ENCODE peak calls at places on chromosome 4, in five cellular contexts. One of them, this sample, is unnamed. For H3K4me1, the result is how much of the 10 kb centered on the place peaks cover.

GRCh38 chr4:38857354-38858096 is 908 bp upstream of the TLR6 start:
- DNase-seq in left ventricle myocardium inferior: peak
- DNase-seq in HCT116: peak
- DNase-seq in A549: peak
- DNase-seq in aorta: peak
- DNase-seq in this sample: no peak

GRCh38 chr4:81214518-81215218 is 354 bp downstream of the PRKG2 start:
- DNase-seq in left ventricle myocardium inferior: no peak
- DNase-seq in HCT116: no peak
- DNase-seq in A549: no peak
- DNase-seq in aorta: no peak
- DNase-seq in this sample: no peak

GRCh38 chr4:11503166-11503565 is 74.5 kb upstream of the HS3ST1 start:
- DNase-seq in left ventricle myocardium inferior: peak
- DNase-seq in HCT116: no peak
- DNase-seq in A549: no peak
- DNase-seq in aorta: no peak
- DNase-seq in this sample: peak

GRCh38 chr4:6391186-6391851 is 81.1 kb downstream of the PPP2R2C start:
- DNase-seq in left ventricle myocardium inferior: no peak
- DNase-seq in HCT116: no peak
- DNase-seq in A549: no peak
- DNase-seq in aorta: no peak
- DNase-seq in this sample: no peak

GRCh38 chr4:118898684-118899138 is 10.1 kb downstream of the SYNPO2 start:
- DNase-seq in left ventricle myocardium inferior: peak
- DNase-seq in HCT116: no peak
- DNase-seq in A549: no peak
- DNase-seq in aorta: no peak
- DNase-seq in this sample: peak

GRCh38 chr4:7034262-7035081 is 8.7 kb upstream of the TADA2B start:
- DNase-seq in left ventricle myocardium inferior: no peak
- DNase-seq in HCT116: no peak
- DNase-seq in A549: peak
- DNase-seq in aorta: peak
- DNase-seq in this sample: no peak

GRCh38 chr4:8176547-8177399 is 18.2 kb upstream of the ABLIM2 start:
- DNase-seq in left ventricle myocardium inferior: no peak
- DNase-seq in HCT116: peak
- DNase-seq in A549: peak
- DNase-seq in aorta: peak
- DNase-seq in this sample: no peak

GRCh38 chr4:113845138-113845537 is 83.6 kb upstream of the CAMK2D start:
- DNase-seq in left ventricle myocardium inferior: no peak
- DNase-seq in HCT116: no peak
- DNase-seq in A549: no peak
- DNase-seq in aorta: no peak
- DNase-seq in this sample: no peak

GRCh38 chr4:155762351-155762750 is 3.5 kb downstream of the GUCY1B1 start:
- DNase-seq in left ventricle myocardium inferior: no peak
- DNase-seq in HCT116: no peak
- DNase-seq in A549: no peak
- DNase-seq in aorta: no peak
- DNase-seq in this sample: no peak

GRCh38 chr4:186553717-186554116 is 1.6 kb downstream of the MTNR1A start:
- DNase-seq in left ventricle myocardium inferior: no peak
- DNase-seq in HCT116: no peak
- DNase-seq in A549: no peak
- DNase-seq in aorta: no peak
- DNase-seq in this sample: no peak

GRCh38 chr4:76341063-76341462 is 34.5 kb downstream of the STBD1 start:
- DNase-seq in left ventricle myocardium inferior: no peak
- DNase-seq in HCT116: no peak
- DNase-seq in A549: no peak
- DNase-seq in aorta: no peak
- DNase-seq in this sample: no peak

GRCh38 chr4:3250956-3251690 is 2.2 kb downstream of the MSANTD1 start:
- DNase-seq in left ventricle myocardium inferior: peak
- DNase-seq in HCT116: no peak
- DNase-seq in A549: no peak
- DNase-seq in aorta: peak
- DNase-seq in this sample: peak

GRCh38 chr4:84401669-84402068 is 97.4 kb downstream of the NKX6-1 start:
- DNase-seq in left ventricle myocardium inferior: no peak
- DNase-seq in HCT116: peak
- DNase-seq in A549: no peak
- DNase-seq in aorta: no peak
- DNase-seq in this sample: no peak

GRCh38 chr4:100188829-100189228 is 1.4 kb downstream of the DDIT4L start:
- DNase-seq in left ventricle myocardium inferior: no peak
- DNase-seq in HCT116: no peak
- DNase-seq in A549: no peak
- DNase-seq in aorta: no peak
- DNase-seq in this sample: no peak

GRCh38 chr4:15963568-15963967 is 593 bp upstream of the FGFBP2 start:
- DNase-seq in left ventricle myocardium inferior: no peak
- DNase-seq in HCT116: no peak
- DNase-seq in A549: no peak
- DNase-seq in aorta: no peak
- DNase-seq in this sample: no peak

GRCh38 chr4:10577018-10577417 is 107.5 kb downstream of the CLNK start:
- DNase-seq in left ventricle myocardium inferior: no peak
- DNase-seq in HCT116: no peak
- DNase-seq in A549: no peak
- DNase-seq in aorta: no peak
- DNase-seq in this sample: no peak

GRCh38 chr4:145154573-145154972 is 25.8 kb downstream of the OTUD4 start:
- DNase-seq in left ventricle myocardium inferior: no peak
- DNase-seq in HCT116: no peak
- DNase-seq in A549: peak
- DNase-seq in aorta: no peak
- DNase-seq in this sample: no peak

GRCh38 chr4:80201326-80202151 is 4.2 kb downstream of the PRDM8 start:
- DNase-seq in left ventricle myocardium inferior: peak
- DNase-seq in HCT116: no peak
- DNase-seq in A549: no peak
- DNase-seq in aorta: peak
- DNase-seq in this sample: peak

GRCh38 chr4:1417522-1418390 is 11.5 kb upstream of the NKX1-1 start:
- DNase-seq in left ventricle myocardium inferior: no peak
- DNase-seq in HCT116: no peak
- DNase-seq in A549: no peak
- DNase-seq in aorta: no peak
- DNase-seq in this sample: peak

GRCh38 chr4:128484896-128485295 is 197.3 kb upstream of the PGRMC2 start:
- DNase-seq in left ventricle myocardium inferior: no peak
- DNase-seq in HCT116: no peak
- DNase-seq in A549: no peak
- DNase-seq in aorta: no peak
- DNase-seq in this sample: no peak

GRCh38 chr4:44661940-44662622 is 10.7 kb upstream of the YIPF7 start:
- DNase-seq in left ventricle myocardium inferior: no peak
- DNase-seq in HCT116: no peak
- DNase-seq in A549: no peak
- DNase-seq in aorta: no peak
- DNase-seq in this sample: no peak

GRCh38 chr4:98679738-98680137 is 21.3 kb upstream of the TSPAN5 start:
- DNase-seq in left ventricle myocardium inferior: no peak
- DNase-seq in HCT116: no peak
- DNase-seq in A549: no peak
- DNase-seq in aorta: no peak
- DNase-seq in this sample: no peak

GRCh38 chr4:48167538-48168263 is 33.7 kb upstream of the TXK start:
- DNase-seq in left ventricle myocardium inferior: no peak
- DNase-seq in HCT116: no peak
- DNase-seq in A549: no peak
- DNase-seq in aorta: no peak
- DNase-seq in this sample: no peak

GRCh38 chr4:41067369-41067768 is 147.0 kb downstream of the APBB2 start:
- DNase-seq in left ventricle myocardium inferior: no peak
- DNase-seq in HCT116: no peak
- DNase-seq in A549: no peak
- DNase-seq in aorta: no peak
- DNase-seq in this sample: no peak

GRCh38 chr4:151934766-151935165 is 174.0 kb upstream of the GATB start:
- DNase-seq in left ventricle myocardium inferior: no peak
- DNase-seq in HCT116: no peak
- DNase-seq in A549: no peak
- DNase-seq in aorta: no peak
- DNase-seq in this sample: no peak

GRCh38 chr4:20679946-20680345 is 20.3 kb upstream of the PACRGL start:
- DNase-seq in left ventricle myocardium inferior: no peak
- DNase-seq in HCT116: no peak
- DNase-seq in A549: no peak
- DNase-seq in aorta: no peak
- DNase-seq in this sample: no peak

GRCh38 chr4:77631276-77631675 is 25.7 kb downstream of the CXCL13 start:
- DNase-seq in left ventricle myocardium inferior: no peak
- DNase-seq in HCT116: no peak
- DNase-seq in A549: no peak
- DNase-seq in aorta: no peak
- DNase-seq in this sample: no peak

GRCh38 chr4:172899861-172900260 is 268.8 kb upstream of the GALNT7 start:
- DNase-seq in left ventricle myocardium inferior: no peak
- DNase-seq in HCT116: no peak
- DNase-seq in A549: no peak
- DNase-seq in aorta: no peak
- DNase-seq in this sample: no peak

GRCh38 chr4:5138389-5138788 is 87.1 kb downstream of the STK32B start:
- DNase-seq in left ventricle myocardium inferior: no peak
- DNase-seq in HCT116: no peak
- DNase-seq in A549: no peak
- DNase-seq in aorta: no peak
- DNase-seq in this sample: no peak

GRCh38 chr4:123562994-123563745 is 166.6 kb downstream of the SPRY1 start:
- DNase-seq in left ventricle myocardium inferior: no peak
- DNase-seq in HCT116: no peak
- DNase-seq in A549: no peak
- DNase-seq in aorta: no peak
- DNase-seq in this sample: no peak

GRCh38 chr4:89049853-89050252 is 7.1 kb downstream of the FAM13A start:
- DNase-seq in left ventricle myocardium inferior: no peak
- DNase-seq in HCT116: no peak
- DNase-seq in A549: no peak
- DNase-seq in aorta: no peak
- DNase-seq in this sample: no peak

GRCh38 chr4:89055157-89056080 is 1.6 kb downstream of the FAM13A start:
- DNase-seq in left ventricle myocardium inferior: no peak
- DNase-seq in HCT116: no peak
- DNase-seq in A549: no peak
- DNase-seq in aorta: no peak
- DNase-seq in this sample: no peak

GRCh38 chr4:89056953-89057398 is at the start of gene FAM13A:
- DNase-seq in left ventricle myocardium inferior: peak
- DNase-seq in HCT116: peak
- DNase-seq in A549: peak
- DNase-seq in aorta: peak
- DNase-seq in this sample: peak

GRCh38 chr4:89056292-89056952 is 563 bp downstream of the FAM13A start:
- DNase-seq in left ventricle myocardium inferior: no peak
- DNase-seq in HCT116: no peak
- DNase-seq in A549: no peak
- DNase-seq in aorta: no peak
- DNase-seq in this sample: no peak

GRCh38 chr4:89054627-89055026 is 2.4 kb downstream of the FAM13A start:
- DNase-seq in left ventricle myocardium inferior: no peak
- DNase-seq in HCT116: no peak
- DNase-seq in A549: no peak
- DNase-seq in aorta: no peak
- DNase-seq in this sample: no peak
- H3K4me3 ChIP-seq in left ventricle myocardium inferior: no peak
- H3K4me3 ChIP-seq in HCT116: no peak
- H3K4me3 ChIP-seq in A549: no peak
- H3K4me3 ChIP-seq in aorta: no peak
- H3K4me3 ChIP-seq in this sample: no peak

DNA sequence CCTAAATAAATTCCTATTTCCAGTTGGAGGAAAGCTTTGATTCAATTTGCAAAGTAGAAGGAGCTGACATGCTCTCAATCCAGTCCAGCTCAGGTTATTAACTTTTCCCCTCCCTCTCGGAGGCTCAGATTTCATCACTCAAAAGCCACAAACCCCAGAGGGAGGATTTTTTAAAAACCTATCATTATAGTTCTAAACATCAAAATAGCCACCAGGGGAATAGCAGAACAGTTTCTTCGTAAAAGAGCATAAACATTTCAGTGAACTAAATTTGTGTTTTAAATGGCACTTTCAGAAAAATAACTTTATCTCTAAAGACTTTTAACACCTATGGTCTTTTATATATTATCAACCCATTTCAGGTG is 8.8 kb downstream of the GPRIN3 start:
- DNase-seq in left ventricle myocardium inferior: no peak
- DNase-seq in HCT116: no peak
- DNase-seq in A549: no peak
- DNase-seq in aorta: no peak
- DNase-seq in this sample: no peak
- H3K4me1 ChIP-seq in left ventricle myocardium inferior: half or more
- H3K4me1 ChIP-seq in HCT116: under half
- H3K4me1 ChIP-seq in A549: half or more
- H3K4me1 ChIP-seq in aorta: under half
- H3K4me1 ChIP-seq in this sample: under half

GRCh38 chr4:120520761-120521160 is 401.8 kb downstream of the PRDM5 start:
- DNase-seq in left ventricle myocardium inferior: no peak
- DNase-seq in HCT116: no peak
- DNase-seq in A549: no peak
- DNase-seq in aorta: no peak
- DNase-seq in this sample: no peak

DNA sequence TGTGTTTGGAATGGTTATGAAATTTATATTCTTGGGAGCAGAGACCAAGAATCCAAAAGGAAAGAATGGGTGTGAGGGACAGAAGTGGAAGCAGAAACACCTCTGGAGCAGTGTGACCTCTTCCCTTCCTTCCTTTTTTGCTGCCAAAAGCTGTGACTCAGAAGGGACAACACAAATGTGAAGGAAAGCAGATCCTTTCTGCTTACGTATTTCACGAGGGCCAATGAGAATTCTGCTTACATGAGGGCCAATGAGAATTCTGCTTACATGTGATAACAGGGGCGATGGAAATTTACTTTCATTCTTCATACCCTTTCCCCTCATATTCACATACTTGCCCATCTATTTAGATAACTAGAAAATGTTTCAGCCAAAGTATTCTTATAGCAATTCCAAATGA is 404.6 kb downstream of the PRDM5 start:
- DNase-seq in left ventricle myocardium inferior: no peak
- DNase-seq in HCT116: peak
- DNase-seq in A549: peak
- DNase-seq in aorta: no peak
- DNase-seq in this sample: no peak
- H3K27ac ChIP-seq in left ventricle myocardium inferior: peak
- H3K27ac ChIP-seq in HCT116: no peak
- H3K27ac ChIP-seq in A549: no peak
- H3K27ac ChIP-seq in aorta: no peak
- H3K27ac ChIP-seq in this sample: no peak

DNA sequence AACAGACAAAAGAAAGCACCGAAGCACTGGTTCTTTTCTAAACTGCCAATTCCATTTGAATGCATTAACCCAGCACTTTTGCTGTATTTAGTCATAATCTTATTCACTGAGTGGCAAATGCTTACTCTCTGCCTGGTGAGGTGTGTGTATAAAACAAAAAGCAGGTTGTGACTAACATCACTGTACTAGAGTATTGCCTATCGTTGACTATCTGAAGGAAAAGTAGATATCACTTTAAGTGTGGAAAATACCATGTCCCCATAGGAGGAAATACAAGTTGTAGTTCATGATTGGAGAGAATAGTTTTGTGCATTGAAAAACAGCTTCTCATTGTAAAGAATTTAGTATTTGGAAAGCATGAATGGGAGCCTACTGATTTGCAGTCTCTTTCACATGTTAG is 2.7 kb downstream of the PDLIM5 start:
- DNase-seq in left ventricle myocardium inferior: no peak
- DNase-seq in HCT116: no peak
- DNase-seq in A549: no peak
- DNase-seq in aorta: no peak
- DNase-seq in this sample: no peak
- H3K4me3 ChIP-seq in left ventricle myocardium inferior: peak
- H3K4me3 ChIP-seq in HCT116: no peak
- H3K4me3 ChIP-seq in A549: peak
- H3K4me3 ChIP-seq in aorta: peak
- H3K4me3 ChIP-seq in this sample: peak

This sample was measured in right cardiac atrium.